ENCODE peak calls at places on chromosomes 12 and 14, in four cellular contexts. K is H9, N is mesendoderm, J is H1. P is an unnamed sample.

GRCh38 chr14:99990268-99991170 is 74.7 kb upstream of the EVL start:
- DNase-seq in K (no peak), N (no peak), J (no peak), P (peak; percentile 24)

GRCh38 chr14:32426596-32427408 is 97.7 kb downstream of the AKAP6 start:
- DNase-seq in K (no peak), N (peak; percentile 70), J (no peak), P (no peak)

GRCh38 chr12:121905746-121906145 is 12.6 kb upstream of the CFAP251 start:
- DNase-seq in K (no peak), N (no peak), J (no peak), P (peak; percentile 22)

GRCh38 chr12:64995831-64996230 is 125.3 kb downstream of the WIF1 start:
- DNase-seq in K (no peak), N (no peak), J (no peak), P (no peak)

GRCh38 chr14:78611031-78611430 is 440.9 kb downstream of the NRXN3 start:
- DNase-seq in K (no peak), N (no peak), J (no peak), P (no peak)

GRCh38 chr12:121888083-121888477 is 510 bp upstream of the PSMD9 start:
- DNase-seq in K (no peak), N (no peak), J (no peak), P (no peak)

GRCh38 chr12:107593713-107594381 is 91.8 kb upstream of the PWP1 start:
- DNase-seq in K (no peak), N (peak; percentile 53), J (no peak), P (no peak)

GRCh38 chr12:88844426-88844825 is 264.2 kb upstream of the KITLG start:
- DNase-seq in K (peak; percentile 41), N (no peak), J (no peak), P (no peak)

GRCh38 chr14:22336031-22336430 is 253.0 kb downstream of the DAD1 start:
- DNase-seq in K (no peak), N (no peak), J (no peak), P (no peak)

GRCh38 chr12:70880744-70881143 is 39.8 kb downstream of the PTPRR start:
- DNase-seq in K (no peak), N (no peak), J (no peak), P (no peak)

GRCh38 chr12:119681139-119681538 is 13.2 kb downstream of the PRKAB1 start:
- DNase-seq in K (no peak), N (no peak), J (no peak), P (no peak)

GRCh38 chr14:59239030-59239429 is 50.6 kb downstream of the DAAM1 start:
- DNase-seq in K (no peak), N (no peak), J (no peak), P (no peak)

GRCh38 chr12:45988259-45988658 is 2.1 kb downstream of the SCAF11 start:
- DNase-seq in K (no peak), N (no peak), J (no peak), P (peak; percentile 82)

GRCh38 chr12:11732023-11732422 is 82.5 kb downstream of the ETV6 start:
- DNase-seq in K (no peak), N (no peak), J (no peak), P (no peak)

GRCh38 chr14:54182419-54183040 is 214.3 kb upstream of the CDKN3 start:
- DNase-seq in K (no peak), N (no peak), J (no peak), P (peak; percentile 74)

GRCh38 chr14:20836668-20837338 is 34.2 kb upstream of the RNASE1 start:
- DNase-seq in K (peak; percentile 61), N (peak; percentile 85), J (no peak), P (peak; percentile 18)

GRCh38 chr14:34237677-34238076 is 224.4 kb downstream of the SPTSSA start:
- DNase-seq in K (no peak), N (no peak), J (no peak), P (no peak)

GRCh38 chr14:79528843-79529405 is 682.4 kb downstream of the DIO2 start:
- DNase-seq in K (no peak), N (no peak), J (no peak), P (no peak)

GRCh38 chr12:100337727-100338126 is 19.1 kb upstream of the SLC17A8 start:
- DNase-seq in K (no peak), N (no peak), J (no peak), P (no peak)

GRCh38 chr12:65902504-65902903 is 78.2 kb downstream of the HMGA2 start:
- DNase-seq in K (no peak), N (no peak), J (no peak), P (peak; percentile 77)

GRCh38 chr12:99453831-99454538 is 193.6 kb upstream of the GARIN6 start:
- DNase-seq in K (no peak), N (peak; percentile 18), J (no peak), P (no peak)

GRCh38 chr14:49526101-49526500 is 60.1 kb downstream of the RPS29 start:
- DNase-seq in K (no peak), N (peak; percentile 64), J (no peak), P (no peak)

GRCh38 chr12:6570264-6570887 is 2.3 kb upstream of the NOP2 start:
- DNase-seq in K (peak; percentile 90), N (peak; percentile 83), J (no peak), P (no peak)

GRCh38 chr14:22226381-22226780 is 362.6 kb downstream of the DAD1 start:
- DNase-seq in K (no peak), N (peak; percentile 51), J (no peak), P (peak; percentile 59)

GRCh38 chr14:24394275-24394674 is 4.5 kb upstream of the NYNRIN start:
- DNase-seq in K (no peak), N (no peak), J (no peak), P (no peak)

GRCh38 chr14:102508410-102508773 is 1.2 kb downstream of the ANKRD9 start:
- DNase-seq in K (no peak), N (no peak), J (no peak), P (no peak)

GRCh38 chr12:114982760-114983159 is 298.8 kb upstream of the TBX3 start:
- DNase-seq in K (no peak), N (peak; percentile 35), J (no peak), P (no peak)

GRCh38 chr12:122080149-122081107 is 1.9 kb downstream of the MLXIP start:
- DNase-seq in K (no peak), N (peak; percentile 60), J (no peak), P (peak; percentile 86)

GRCh38 chr14:102939820-102940561 is 17.5 kb downstream of the AMN start:
- DNase-seq in K (no peak), N (no peak), J (no peak), P (no peak)

GRCh38 chr14:23306412-23307145 is at the start of gene BCL2L2:
- DNase-seq in K (peak; percentile 96), N (peak; percentile 97), J (peak; percentile 70), P (peak; percentile 84)

GRCh38 chr14:99850705-99851104 is 57.5 kb downstream of the EML1 start:
- DNase-seq in K (no peak), N (no peak), J (no peak), P (peak; percentile 16)

GRCh38 chr12:57622293-57623245 is 10.4 kb downstream of the B4GALNT1 start:
- DNase-seq in K (no peak), N (no peak), J (no peak), P (no peak)

GRCh38 chr12:57625261-57626032 is 7.6 kb downstream of the B4GALNT1 start:
- DNase-seq in K (no peak), N (no peak), J (no peak), P (no peak)

GRCh38 chr12:57623385-57623784 is 9.6 kb downstream of the B4GALNT1 start:
- DNase-seq in K (no peak), N (no peak), J (no peak), P (no peak)

GRCh38 chr12:57624441-57625220 is 8.4 kb downstream of the B4GALNT1 start:
- DNase-seq in K (no peak), N (no peak), J (no peak), P (no peak)

DNA sequence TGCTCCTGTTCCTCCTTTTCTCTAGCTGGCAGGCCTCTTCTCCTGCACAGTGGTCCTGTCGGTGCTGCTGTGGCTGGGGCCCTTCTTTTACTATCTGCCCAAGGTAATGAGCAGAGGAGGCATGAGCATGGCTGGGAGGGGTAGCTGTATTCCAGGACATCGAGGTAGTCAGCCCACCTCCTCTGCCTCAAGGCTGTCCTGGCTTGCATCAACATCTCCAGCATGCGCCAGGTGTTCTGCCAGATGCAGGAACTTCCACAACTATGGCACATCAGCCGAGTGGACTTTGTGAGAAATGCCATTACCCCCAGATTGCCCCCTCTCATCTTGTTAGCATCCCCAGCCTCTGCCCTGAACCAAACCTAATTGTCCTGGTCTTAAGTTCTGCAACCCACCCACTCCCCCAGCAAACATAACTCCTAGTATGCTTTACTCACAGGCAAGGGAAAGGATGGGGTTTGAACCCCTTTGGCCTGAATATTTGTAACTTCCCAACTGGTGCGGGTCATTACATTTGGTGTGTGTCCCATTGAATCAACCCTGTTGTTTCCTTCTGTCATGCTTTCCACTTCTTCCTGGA is 9.1 kb downstream of the B4GALNT1 start:
- DNase-seq in K (no peak), N (no peak), J (no peak), P (no peak)
- H4K5ac ChIP-seq in K (no peak overlapping the region), N (no peak overlapping the region), J (no peak overlapping the region), P (no peak overlapping the region)

GRCh38 chr12:124501827-124502226 is 65.6 kb downstream of the NCOR2 start:
- DNase-seq in K (no peak), N (no peak), J (no peak), P (no peak)

GRCh38 chr12:124500232-124501079 is 67.0 kb downstream of the NCOR2 start:
- DNase-seq in K (peak; percentile 91), N (peak; percentile 99), J (peak; percentile 64), P (peak; percentile 57)

GRCh38 chr12:124502379-124502778 is 65.0 kb downstream of the NCOR2 start:
- DNase-seq in K (no peak), N (no peak), J (no peak), P (no peak)

GRCh38 chr12:124499873-124500231 is 67.6 kb downstream of the NCOR2 start:
- DNase-seq in K (no peak), N (no peak), J (no peak), P (no peak)

GRCh38 chr12:124501080-124501642 is 66.3 kb downstream of the NCOR2 start:
- DNase-seq in K (no peak), N (peak; percentile 51), J (no peak), P (no peak)
- H3K4ac ChIP-seq in K (peak overlapping the region; percentile 9), N (no peak overlapping the region), J (no peak overlapping the region), P (peak overlapping the region; percentile 81)

GRCh38 chr12:116529686-116530085 is 29.5 kb upstream of the MAP1LC3B2 start:
- DNase-seq in K (no peak), N (no peak), J (no peak), P (peak; percentile 24)
- H2AK5ac ChIP-seq in K (no peak overlapping the region), N (no peak overlapping the region), J (no peak overlapping the region), P (no peak overlapping the region)

GRCh38 chr12:131117438-131118245 is 163.9 kb downstream of the ADGRD1 start:
- DNase-seq in K (peak; percentile 20), N (no peak), J (no peak), P (no peak)

GRCh38 chr12:131118366-131118765 is 164.7 kb downstream of the ADGRD1 start:
- DNase-seq in K (peak; percentile 8), N (no peak), J (no peak), P (no peak)

GRCh38 chr12:131120831-131121271 is 167.1 kb downstream of the ADGRD1 start:
- DNase-seq in K (peak; percentile 38), N (no peak), J (no peak), P (no peak)

GRCh38 chr12:131121705-131122405 is 168.1 kb downstream of the ADGRD1 start:
- DNase-seq in K (peak; percentile 38), N (peak; percentile 49), J (no peak), P (no peak)

DNA sequence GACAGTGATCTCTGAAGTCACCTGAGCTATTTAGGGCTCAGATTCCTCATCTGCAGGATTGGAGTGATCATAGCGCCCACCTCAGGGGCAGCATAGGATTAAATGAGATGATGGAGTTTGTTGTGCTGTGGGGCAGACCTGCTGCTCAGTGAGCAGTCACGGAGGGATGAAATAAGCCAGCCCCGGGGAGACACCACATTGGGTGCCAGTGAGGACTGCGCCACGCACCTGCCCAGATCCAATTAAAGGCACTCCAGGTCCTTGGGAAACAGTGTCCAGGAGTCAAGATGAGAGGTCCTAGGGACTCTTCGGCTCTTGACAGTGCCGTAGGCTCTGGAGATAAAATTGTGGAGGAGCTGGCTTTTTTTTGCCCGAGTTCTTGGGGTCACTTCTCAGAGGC is 166.2 kb downstream of the ADGRD1 start:
- DNase-seq in K (no peak), N (no peak), J (no peak), P (no peak)
- H4K5ac ChIP-seq in K (no peak overlapping the region), N (no peak overlapping the region), J (no peak overlapping the region), P (no peak overlapping the region)

P was measured in IMR-90.